ENCODE peak calls at places on chromosomes 1 and 21, in four cellular contexts. One of them, this sample, is unnamed. For H3K4me1, the result is how much of the 10 kb centered on the place peaks cover.

GRCh38 chr21:32099812-32100416 is 178.9 kb downstream of the MIS18A start:
- DNase-seq in mesendoderm: peak
- DNase-seq in CD4-positive, CD25-positive, alpha-beta regulatory T cell: no peak
- DNase-seq in pancreas: no peak
- DNase-seq in this sample: no peak

GRCh38 chr1:236395780-236396664 is 1.9 kb downstream of the EDARADD start:
- DNase-seq in mesendoderm: peak
- DNase-seq in CD4-positive, CD25-positive, alpha-beta regulatory T cell: no peak
- DNase-seq in pancreas: peak
- DNase-seq in this sample: no peak

GRCh38 chr1:58251415-58252073 is 295.0 kb downstream of the OMA1 start:
- DNase-seq in mesendoderm: peak
- DNase-seq in CD4-positive, CD25-positive, alpha-beta regulatory T cell: peak
- DNase-seq in pancreas: no peak
- DNase-seq in this sample: no peak

GRCh38 chr1:214445201-214445600 is 106.2 kb downstream of the PTPN14 start:
- DNase-seq in mesendoderm: no peak
- DNase-seq in CD4-positive, CD25-positive, alpha-beta regulatory T cell: no peak
- DNase-seq in pancreas: no peak
- DNase-seq in this sample: no peak

GRCh38 chr1:53478186-53478585 is 19.0 kb downstream of the DMRTB1 start:
- DNase-seq in mesendoderm: no peak
- DNase-seq in CD4-positive, CD25-positive, alpha-beta regulatory T cell: no peak
- DNase-seq in pancreas: no peak
- DNase-seq in this sample: no peak

GRCh38 chr1:116554924-116555323 is 15.9 kb downstream of the CD58 start:
- DNase-seq in mesendoderm: no peak
- DNase-seq in CD4-positive, CD25-positive, alpha-beta regulatory T cell: no peak
- DNase-seq in pancreas: no peak
- DNase-seq in this sample: no peak

GRCh38 chr1:33516891-33517550 is 44.6 kb downstream of the ZSCAN20 start:
- DNase-seq in mesendoderm: no peak
- DNase-seq in CD4-positive, CD25-positive, alpha-beta regulatory T cell: no peak
- DNase-seq in pancreas: no peak
- DNase-seq in this sample: no peak

GRCh38 chr1:74772945-74773344 is 40.0 kb downstream of the TYW3 start:
- DNase-seq in mesendoderm: no peak
- DNase-seq in CD4-positive, CD25-positive, alpha-beta regulatory T cell: no peak
- DNase-seq in pancreas: no peak
- DNase-seq in this sample: no peak

GRCh38 chr21:31557956-31558838 is 101.3 kb upstream of the SOD1 start:
- DNase-seq in mesendoderm: peak
- DNase-seq in CD4-positive, CD25-positive, alpha-beta regulatory T cell: peak
- DNase-seq in pancreas: no peak
- DNase-seq in this sample: peak

GRCh38 chr21:38470762-38471161 is 27.5 kb downstream of the ERG start:
- DNase-seq in mesendoderm: peak
- DNase-seq in CD4-positive, CD25-positive, alpha-beta regulatory T cell: no peak
- DNase-seq in pancreas: no peak
- DNase-seq in this sample: no peak

GRCh38 chr1:116710326-116711060 is 43.0 kb upstream of the IGSF3 start:
- DNase-seq in mesendoderm: no peak
- DNase-seq in CD4-positive, CD25-positive, alpha-beta regulatory T cell: no peak
- DNase-seq in pancreas: no peak
- DNase-seq in this sample: no peak

GRCh38 chr1:171961861-171962260 is 120.6 kb downstream of the DNM3 start:
- DNase-seq in mesendoderm: no peak
- DNase-seq in CD4-positive, CD25-positive, alpha-beta regulatory T cell: peak
- DNase-seq in pancreas: no peak
- DNase-seq in this sample: no peak

GRCh38 chr1:79472067-79472656 is 465.6 kb upstream of the ADGRL4 start:
- DNase-seq in mesendoderm: no peak
- DNase-seq in CD4-positive, CD25-positive, alpha-beta regulatory T cell: no peak
- DNase-seq in pancreas: no peak
- DNase-seq in this sample: no peak

GRCh38 chr1:225878282-225878681 is 3.9 kb downstream of the TMEM63A start:
- DNase-seq in mesendoderm: no peak
- DNase-seq in CD4-positive, CD25-positive, alpha-beta regulatory T cell: no peak
- DNase-seq in pancreas: no peak
- DNase-seq in this sample: no peak

GRCh38 chr1:59976194-59977074 is 49.9 kb upstream of the CYP2J2 start:
- DNase-seq in mesendoderm: peak
- DNase-seq in CD4-positive, CD25-positive, alpha-beta regulatory T cell: peak
- DNase-seq in pancreas: peak
- DNase-seq in this sample: peak

GRCh38 chr1:29444081-29444715 is 207.9 kb downstream of the PTPRU start:
- DNase-seq in mesendoderm: no peak
- DNase-seq in CD4-positive, CD25-positive, alpha-beta regulatory T cell: no peak
- DNase-seq in pancreas: no peak
- DNase-seq in this sample: no peak

GRCh38 chr21:41796476-41797080 is 29.7 kb upstream of the RIPK4 start:
- DNase-seq in mesendoderm: no peak
- DNase-seq in CD4-positive, CD25-positive, alpha-beta regulatory T cell: no peak
- DNase-seq in pancreas: no peak
- DNase-seq in this sample: no peak

GRCh38 chr1:232578681-232579195 is 51.2 kb downstream of the SIPA1L2 start:
- DNase-seq in mesendoderm: peak
- DNase-seq in CD4-positive, CD25-positive, alpha-beta regulatory T cell: peak
- DNase-seq in pancreas: no peak
- DNase-seq in this sample: peak

GRCh38 chr1:166174108-166174507 is 7.3 kb upstream of the FAM78B start:
- DNase-seq in mesendoderm: no peak
- DNase-seq in CD4-positive, CD25-positive, alpha-beta regulatory T cell: no peak
- DNase-seq in pancreas: peak
- DNase-seq in this sample: no peak

GRCh38 chr1:117067528-117068370 is 7.6 kb downstream of the TTF2 start:
- DNase-seq in mesendoderm: peak
- DNase-seq in CD4-positive, CD25-positive, alpha-beta regulatory T cell: peak
- DNase-seq in pancreas: peak
- DNase-seq in this sample: peak

GRCh38 chr1:72284084-72284397 is 1.7 kb upstream of the NEGR1 start:
- DNase-seq in mesendoderm: no peak
- DNase-seq in CD4-positive, CD25-positive, alpha-beta regulatory T cell: no peak
- DNase-seq in pancreas: no peak
- DNase-seq in this sample: no peak

GRCh38 chr1:206851611-206852010 is 13.8 kb upstream of the IL20 start:
- DNase-seq in mesendoderm: no peak
- DNase-seq in CD4-positive, CD25-positive, alpha-beta regulatory T cell: no peak
- DNase-seq in pancreas: no peak
- DNase-seq in this sample: no peak

GRCh38 chr1:233656032-233656620 is 42.2 kb downstream of the KCNK1 start:
- DNase-seq in mesendoderm: no peak
- DNase-seq in CD4-positive, CD25-positive, alpha-beta regulatory T cell: no peak
- DNase-seq in pancreas: no peak
- DNase-seq in this sample: no peak

GRCh38 chr1:185483647-185484450 is 166.8 kb upstream of the IVNS1ABP start:
- DNase-seq in mesendoderm: peak
- DNase-seq in CD4-positive, CD25-positive, alpha-beta regulatory T cell: no peak
- DNase-seq in pancreas: no peak
- DNase-seq in this sample: no peak

GRCh38 chr1:230753586-230754251 is 6.5 kb downstream of the CAPN9 start:
- DNase-seq in mesendoderm: peak
- DNase-seq in CD4-positive, CD25-positive, alpha-beta regulatory T cell: peak
- DNase-seq in pancreas: no peak
- DNase-seq in this sample: peak

GRCh38 chr1:9719978-9720722 is 68.6 kb downstream of the PIK3CD start:
- DNase-seq in mesendoderm: peak
- DNase-seq in CD4-positive, CD25-positive, alpha-beta regulatory T cell: no peak
- DNase-seq in pancreas: no peak
- DNase-seq in this sample: no peak

GRCh38 chr21:35635261-35635660 is 425.1 kb downstream of the SETD4 start:
- DNase-seq in mesendoderm: no peak
- DNase-seq in CD4-positive, CD25-positive, alpha-beta regulatory T cell: no peak
- DNase-seq in pancreas: no peak
- DNase-seq in this sample: no peak

GRCh38 chr1:182588460-182589396 is at the start of gene RNASEL:
- DNase-seq in mesendoderm: peak
- DNase-seq in CD4-positive, CD25-positive, alpha-beta regulatory T cell: peak
- DNase-seq in pancreas: peak
- DNase-seq in this sample: peak

GRCh38 chr1:214453109-214453722 is 98.2 kb downstream of the PTPN14 start:
- DNase-seq in mesendoderm: no peak
- DNase-seq in CD4-positive, CD25-positive, alpha-beta regulatory T cell: no peak
- DNase-seq in pancreas: no peak
- DNase-seq in this sample: no peak

GRCh38 chr1:12602633-12603024 is 15.4 kb downstream of the DHRS3 start:
- DNase-seq in mesendoderm: no peak
- DNase-seq in CD4-positive, CD25-positive, alpha-beta regulatory T cell: no peak
- DNase-seq in pancreas: no peak
- DNase-seq in this sample: no peak

GRCh38 chr1:97377432-97378034 is 543.3 kb downstream of the DPYD start:
- DNase-seq in mesendoderm: no peak
- DNase-seq in CD4-positive, CD25-positive, alpha-beta regulatory T cell: no peak
- DNase-seq in pancreas: no peak
- DNase-seq in this sample: no peak

GRCh38 chr21:17931080-17931479 is 111.9 kb upstream of the C21orf91 start:
- DNase-seq in mesendoderm: peak
- DNase-seq in CD4-positive, CD25-positive, alpha-beta regulatory T cell: peak
- DNase-seq in pancreas: no peak
- DNase-seq in this sample: peak

DNA sequence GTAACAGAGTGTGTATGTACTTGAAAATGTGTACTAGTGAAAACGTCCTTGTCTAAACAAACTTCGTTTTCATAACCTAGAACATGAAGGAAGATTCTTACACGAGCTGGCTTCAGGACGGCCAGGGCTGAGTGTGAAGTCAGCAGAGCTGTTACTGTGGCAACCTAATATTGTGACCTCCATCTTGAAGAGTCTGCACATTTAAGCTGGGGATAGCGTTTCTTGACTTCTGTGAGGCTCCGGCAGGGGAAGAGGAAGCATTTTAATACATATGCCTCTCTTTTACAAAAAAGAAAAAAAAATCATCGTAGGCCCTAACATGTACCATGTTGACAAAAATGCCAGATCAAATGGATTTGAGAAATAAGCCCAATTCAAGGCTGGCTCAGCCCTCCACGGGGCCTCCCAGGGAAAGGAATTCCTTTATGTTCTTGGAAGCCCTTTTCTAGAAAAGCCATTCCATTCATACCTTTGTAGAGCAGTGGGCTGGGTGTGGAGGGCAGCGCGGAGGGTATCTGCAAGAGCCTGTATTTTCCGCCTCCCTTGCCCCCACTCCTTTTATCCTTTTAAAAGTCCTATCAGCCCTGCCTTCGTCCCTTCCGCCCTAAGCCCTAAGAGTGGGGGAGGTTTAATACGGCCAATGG is 51.1 kb downstream of the SIM2 start:
- DNase-seq in mesendoderm: peak
- DNase-seq in CD4-positive, CD25-positive, alpha-beta regulatory T cell: no peak
- DNase-seq in pancreas: no peak
- DNase-seq in this sample: no peak
- H3K4me3 ChIP-seq in mesendoderm: no peak
- H3K4me3 ChIP-seq in CD4-positive, CD25-positive, alpha-beta regulatory T cell: no peak
- H3K4me3 ChIP-seq in pancreas: no peak
- H3K4me3 ChIP-seq in this sample: no peak

DNA sequence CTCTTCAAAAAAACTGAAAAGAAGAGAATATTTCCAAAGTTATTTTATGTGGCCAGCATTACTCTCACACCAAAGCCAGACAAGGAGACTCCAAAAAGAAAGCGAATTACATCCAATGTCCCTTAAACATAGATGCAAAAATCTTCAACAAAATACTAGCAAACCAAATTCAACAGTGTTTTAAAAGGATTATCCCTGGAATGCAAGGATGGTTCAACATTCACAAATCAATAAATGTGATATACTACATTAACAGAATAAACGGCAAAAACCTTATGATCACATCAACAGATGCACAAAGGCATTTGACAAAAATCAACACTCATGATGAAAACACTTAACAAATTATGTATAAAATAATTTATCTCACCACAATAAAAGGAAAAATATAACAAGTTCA is 207.8 kb downstream of the DENND1B start:
- DNase-seq in mesendoderm: no peak
- DNase-seq in CD4-positive, CD25-positive, alpha-beta regulatory T cell: peak
- DNase-seq in pancreas: no peak
- DNase-seq in this sample: no peak
- H3K27ac ChIP-seq in mesendoderm: no peak
- H3K27ac ChIP-seq in CD4-positive, CD25-positive, alpha-beta regulatory T cell: no peak
- H3K27ac ChIP-seq in pancreas: no peak
- H3K27ac ChIP-seq in this sample: no peak

GRCh38 chr1:8662380-8663072 is 154.9 kb downstream of the RERE start:
- DNase-seq in mesendoderm: no peak
- DNase-seq in CD4-positive, CD25-positive, alpha-beta regulatory T cell: peak
- DNase-seq in pancreas: no peak
- DNase-seq in this sample: no peak

GRCh38 chr1:8664887-8665286 is 152.6 kb downstream of the RERE start:
- DNase-seq in mesendoderm: no peak
- DNase-seq in CD4-positive, CD25-positive, alpha-beta regulatory T cell: no peak
- DNase-seq in pancreas: no peak
- DNase-seq in this sample: no peak

GRCh38 chr1:8663915-8664331 is 153.5 kb downstream of the RERE start:
- DNase-seq in mesendoderm: no peak
- DNase-seq in CD4-positive, CD25-positive, alpha-beta regulatory T cell: peak
- DNase-seq in pancreas: no peak
- DNase-seq in this sample: no peak

GRCh38 chr1:8661185-8662110 is 156.0 kb downstream of the RERE start:
- DNase-seq in mesendoderm: peak
- DNase-seq in CD4-positive, CD25-positive, alpha-beta regulatory T cell: peak
- DNase-seq in pancreas: peak
- DNase-seq in this sample: no peak

GRCh38 chr1:8663090-8663802 is 154.2 kb downstream of the RERE start:
- DNase-seq in mesendoderm: no peak
- DNase-seq in CD4-positive, CD25-positive, alpha-beta regulatory T cell: no peak
- DNase-seq in pancreas: no peak
- DNase-seq in this sample: no peak
- H3K4me1 ChIP-seq in mesendoderm: under half
- H3K4me1 ChIP-seq in CD4-positive, CD25-positive, alpha-beta regulatory T cell: under half
- H3K4me1 ChIP-seq in pancreas: under half
- H3K4me1 ChIP-seq in this sample: under half

GRCh38 chr1:246215505-246215893 is 291.6 kb downstream of the SMYD3 start:
- DNase-seq in mesendoderm: no peak
- DNase-seq in CD4-positive, CD25-positive, alpha-beta regulatory T cell: no peak
- DNase-seq in pancreas: no peak
- DNase-seq in this sample: no peak
- H3K4me3 ChIP-seq in mesendoderm: no peak
- H3K4me3 ChIP-seq in CD4-positive, CD25-positive, alpha-beta regulatory T cell: no peak
- H3K4me3 ChIP-seq in pancreas: no peak
- H3K4me3 ChIP-seq in this sample: no peak